ENCODE peak calls at places on chromosomes 6 and 20, in five cellular contexts. O is effector memory CD4-positive, alpha-beta T cell; U is PC-3; E is CD8-positive, alpha-beta memory T cell; K is keratinocyte. F is an unnamed sample.

GRCh38 chr6:79762370-79762769 is 131.2 kb downstream of the SH3BGRL2 start:
- DNase-seq in O (no peak), U (peak), E (no peak), K (no peak), F (no peak)

GRCh38 chr6:75201901-75202672 is 3.8 kb downstream of the COL12A1 start:
- DNase-seq in O (no peak), U (no peak), E (no peak), K (no peak), F (no peak)

GRCh38 chr6:127332383-127332961 is 10.9 kb downstream of the ECHDC1 start:
- DNase-seq in O (no peak), U (no peak), E (no peak), K (no peak), F (no peak)

GRCh38 chr6:136226027-136226673 is 24.0 kb downstream of the MTFR2 start:
- DNase-seq in O (peak), U (peak), E (peak), K (no peak), F (no peak)

GRCh38 chr20:54606384-54606783 is 131.0 kb downstream of the DOK5 start:
- DNase-seq in O (no peak), U (no peak), E (no peak), K (no peak), F (no peak)

GRCh38 chr6:26267083-26267589 is 97.9 kb upstream of the BTN3A2 start:
- DNase-seq in O (no peak), U (no peak), E (no peak), K (no peak), F (no peak)

GRCh38 chr20:63941282-63942060 is 14.7 kb downstream of the UCKL1 start:
- DNase-seq in O (peak), U (peak), E (peak), K (peak), F (no peak)

GRCh38 chr20:52889225-52889624 is 82.9 kb upstream of the TSHZ2 start:
- DNase-seq in O (no peak), U (peak), E (no peak), K (no peak), F (peak)

GRCh38 chr6:107398005-107398404 is 61.4 kb downstream of the PDSS2 start:
- DNase-seq in O (no peak), U (no peak), E (no peak), K (no peak), F (no peak)

GRCh38 chr6:33790306-33790855 is 1.5 kb upstream of the LEMD2 start:
- DNase-seq in O (no peak), U (no peak), E (no peak), K (no peak), F (no peak)

GRCh38 chr6:33788694-33789549 is at the start of gene LEMD2:
- DNase-seq in O (peak), U (peak), E (peak), K (peak), F (peak)

GRCh38 chr6:33787954-33788693 is 806 bp downstream of the LEMD2 start:
- DNase-seq in O (peak), U (peak), E (peak), K (no peak), F (no peak)

GRCh38 chr6:33790910-33791309 is 2.0 kb upstream of the LEMD2 start:
- DNase-seq in O (no peak), U (no peak), E (no peak), K (no peak), F (no peak)

DNA sequence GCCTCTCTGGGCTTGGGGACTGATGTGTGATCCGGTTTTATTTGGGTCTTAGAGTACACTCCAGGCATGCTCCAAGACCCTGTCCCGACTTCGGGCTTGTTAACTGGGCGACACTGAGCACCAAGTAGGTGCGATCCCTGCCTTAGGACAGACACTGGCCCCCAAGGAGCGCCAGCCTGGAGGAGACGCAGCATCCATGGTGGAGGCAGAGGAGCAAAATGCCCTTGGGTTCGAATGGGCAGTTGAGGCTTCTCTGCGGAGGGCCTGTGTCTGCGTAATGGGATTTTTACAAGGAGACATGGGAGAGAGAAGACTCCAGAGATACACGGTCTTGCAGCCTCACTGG is 593 bp upstream of the LEMD2 start:
- DNase-seq in O (no peak), U (no peak), E (no peak), K (no peak), F (no peak)
- H3K27ac ChIP-seq in O (peak), U (no peak), E (peak), K (peak), F (peak)

DNA sequence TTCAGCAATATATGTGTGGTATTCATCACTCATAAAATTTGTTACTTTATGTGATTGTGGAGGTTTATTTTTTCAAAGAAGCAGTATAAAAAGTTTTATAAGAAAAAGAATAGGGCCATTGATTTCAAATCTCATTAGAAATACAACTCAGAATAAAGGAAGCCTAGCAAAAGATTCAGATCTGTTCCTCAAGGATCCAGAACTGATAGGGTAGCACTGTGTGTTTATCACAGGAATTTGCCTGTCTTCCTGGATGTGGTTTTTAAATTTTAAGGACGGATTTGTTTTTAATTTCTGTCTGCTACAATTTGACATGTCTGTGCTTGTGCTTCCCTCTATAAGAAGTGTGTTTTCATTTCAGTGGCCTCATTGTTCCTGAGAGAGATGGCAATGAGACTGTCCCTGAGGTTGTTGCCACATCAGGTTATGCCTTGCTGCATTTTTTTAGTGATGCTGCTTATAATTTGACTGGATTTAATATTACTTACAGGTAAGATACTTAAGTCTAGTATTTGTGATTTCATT is 74.6 kb downstream of the ATRN start:
- DNase-seq in O (no peak), U (no peak), E (no peak), K (peak), F (peak)
- H3K27ac ChIP-seq in O (no peak), U (no peak), E (no peak), K (peak), F (peak)

DNA sequence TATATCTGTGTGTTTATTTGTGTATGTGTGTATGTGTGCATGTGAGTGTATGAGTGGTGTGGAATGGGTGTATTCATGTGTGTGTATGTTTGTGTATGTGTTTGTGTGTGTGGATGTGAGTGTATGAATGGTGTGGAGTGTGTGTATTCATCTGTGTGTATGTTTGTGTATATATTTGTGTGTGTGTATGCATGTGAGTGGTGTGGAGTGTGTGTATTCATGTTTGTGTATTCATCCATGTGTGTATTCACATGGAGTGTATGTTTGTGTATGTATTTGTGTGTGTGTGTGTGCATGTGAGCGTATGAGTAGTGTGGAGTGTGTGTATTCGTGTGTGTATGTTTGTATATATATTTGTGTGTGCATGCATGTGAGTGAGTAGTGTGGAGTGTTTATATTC is 66.6 kb downstream of the PPP1R14C start:
- DNase-seq in O (no peak), U (no peak), E (no peak), K (no peak), F (no peak)
- H3K27ac ChIP-seq in O (no peak), U (no peak), E (no peak), K (no peak), F (no peak)

DNA sequence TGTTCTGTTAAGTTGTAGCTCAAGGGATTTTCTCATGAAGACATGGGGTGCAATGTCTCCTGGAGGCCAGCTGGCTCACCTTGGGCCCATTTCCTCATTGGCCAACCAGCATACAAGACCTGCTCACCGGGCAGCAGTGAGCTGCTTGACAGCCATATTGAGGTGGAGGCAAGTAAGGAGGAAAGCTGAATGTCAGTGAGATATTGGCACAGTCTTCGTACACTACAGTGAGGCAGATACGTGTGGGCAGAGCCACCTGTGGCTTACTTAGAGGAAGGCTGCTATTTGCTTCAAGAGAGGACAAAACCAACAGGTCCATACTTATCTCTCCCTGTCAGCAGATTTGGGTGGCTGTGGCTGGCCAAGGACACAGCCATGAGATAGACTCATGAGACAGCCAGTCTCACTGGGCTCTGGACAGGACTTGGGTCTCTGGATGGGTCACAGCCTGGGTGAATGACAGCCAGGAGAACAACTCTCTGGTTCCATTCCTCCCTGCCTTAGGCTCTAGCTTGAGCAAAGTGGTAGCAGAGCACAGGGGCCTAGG is 15.1 kb upstream of the MCM3 start:
- DNase-seq in O (no peak), U (no peak), E (no peak), K (no peak), F (no peak)
- H3K27ac ChIP-seq in O (no peak), U (no peak), E (no peak), K (no peak), F (no peak)

GRCh38 chr6:15915508-15916178 is 213.2 kb upstream of the MYLIP start:
- DNase-seq in O (no peak), U (no peak), E (no peak), K (no peak), F (no peak)

GRCh38 chr6:15916581-15916980 is 212.3 kb upstream of the MYLIP start:
- DNase-seq in O (no peak), U (no peak), E (no peak), K (no peak), F (no peak)

GRCh38 chr6:15913001-15913400 is 215.9 kb upstream of the MYLIP start:
- DNase-seq in O (no peak), U (no peak), E (no peak), K (no peak), F (no peak)

GRCh38 chr6:15913573-15913972 is 215.3 kb upstream of the MYLIP start:
- DNase-seq in O (no peak), U (no peak), E (no peak), K (no peak), F (no peak)

DNA sequence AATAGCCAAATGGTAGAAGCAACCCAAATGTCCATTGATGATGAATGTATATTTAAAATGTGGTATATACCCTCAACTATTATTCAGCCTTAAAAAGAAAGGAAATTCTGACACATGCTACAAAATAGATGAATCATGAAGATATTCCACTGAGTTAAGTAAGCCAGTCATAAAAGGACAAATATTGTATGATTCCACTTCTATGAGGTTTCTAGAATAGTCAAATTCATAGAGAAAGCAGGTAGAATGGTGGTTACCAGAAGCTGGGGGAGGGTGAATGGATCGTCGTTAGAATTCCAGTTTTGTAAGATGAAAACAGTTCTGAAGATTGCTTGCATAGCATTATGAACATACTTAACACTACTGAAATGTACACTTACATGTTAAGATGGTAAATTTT is 214.3 kb upstream of the MYLIP start:
- DNase-seq in O (no peak), U (peak), E (no peak), K (no peak), F (no peak)
- H3K27ac ChIP-seq in O (no peak), U (no peak), E (no peak), K (no peak), F (no peak)

DNA sequence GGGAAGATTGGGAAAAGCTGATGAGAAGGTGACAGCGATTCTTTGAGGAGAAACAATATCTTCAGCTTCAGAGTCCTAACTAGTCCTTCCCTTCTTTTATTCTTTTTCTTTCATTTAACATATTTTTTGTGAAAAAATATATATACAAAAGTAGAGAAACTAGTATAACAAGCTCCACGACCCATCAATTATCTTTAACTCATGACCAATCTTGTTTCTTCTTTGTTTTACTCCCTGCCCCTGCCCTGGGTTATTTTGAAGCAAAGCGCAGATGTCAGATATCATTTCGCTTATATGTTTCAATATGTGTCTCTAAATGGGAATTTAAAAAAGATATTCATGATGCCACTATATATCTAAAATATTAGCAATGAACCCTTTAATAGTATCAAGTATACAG is 274.1 kb downstream of the CDC5L start:
- DNase-seq in O (no peak), U (no peak), E (no peak), K (no peak), F (no peak)
- H3K27ac ChIP-seq in O (no peak), U (no peak), E (no peak), K (peak), F (peak)

GRCh38 chr20:25538838-25539665 is 46.3 kb downstream of the NINL start:
- DNase-seq in O (no peak), U (no peak), E (no peak), K (no peak), F (no peak)
- H3K27ac ChIP-seq in O (no peak), U (no peak), E (no peak), K (no peak), F (no peak)

GRCh38 chr6:112799889-112800288 is 452.8 kb downstream of the RFPL4B start:
- DNase-seq in O (no peak), U (no peak), E (no peak), K (no peak), F (no peak)
- H3K27ac ChIP-seq in O (no peak), U (no peak), E (no peak), K (no peak), F (no peak)

DNA sequence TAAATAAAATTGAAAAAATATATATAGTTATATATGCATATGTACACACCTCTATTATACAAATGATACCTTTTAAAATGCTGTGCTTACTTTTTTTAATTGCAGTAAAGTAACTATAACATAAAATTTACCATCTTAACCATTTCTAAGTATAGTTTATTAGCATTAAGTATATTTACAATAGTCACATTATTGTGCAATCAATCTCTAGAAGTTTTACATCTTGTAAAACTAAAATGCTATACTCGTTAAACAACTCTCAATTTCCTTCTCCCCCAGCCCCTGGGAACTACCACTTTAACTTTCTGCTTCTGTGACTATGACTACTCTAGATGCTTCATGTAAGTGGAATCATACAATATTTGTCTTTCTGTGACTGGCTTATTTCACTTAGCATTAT is 146.7 kb upstream of the DST start:
- DNase-seq in O (no peak), U (peak), E (no peak), K (no peak), F (no peak)
- H3K27ac ChIP-seq in O (no peak), U (peak), E (no peak), K (no peak), F (peak)

DNA sequence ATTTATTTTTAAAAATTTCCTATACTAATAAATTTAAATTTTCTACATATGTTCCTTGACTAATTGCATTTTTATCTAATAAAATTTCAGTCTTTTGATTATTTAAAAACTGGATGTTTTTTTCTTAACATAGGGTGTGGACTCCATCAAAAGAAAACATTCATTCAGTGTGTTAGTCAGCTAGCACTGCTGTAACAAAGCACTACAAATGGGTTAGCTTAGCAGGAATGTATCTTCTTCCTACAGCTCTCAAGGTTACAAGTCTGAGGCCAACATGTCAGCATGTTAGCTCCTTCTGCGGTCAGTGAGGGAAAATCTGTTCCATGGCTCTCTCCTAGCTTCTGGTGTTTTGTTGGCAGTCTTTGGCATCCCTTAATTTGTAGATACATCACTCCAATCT is 32.5 kb downstream of the FRK start:
- DNase-seq in O (no peak), U (no peak), E (no peak), K (no peak), F (no peak)
- H3K27ac ChIP-seq in O (no peak), U (no peak), E (no peak), K (no peak), F (no peak)

F was measured in epithelial cell of prostate.